ENCODE peak calls at places on chromosomes 12 and 14, in seven cellular contexts. One of them, this sample, is unnamed.

GRCh38 chr12:4107436-4107878 is 166.1 kb upstream of the CCND2 start:
- DNase-seq in A549: peak; percentile 51
- DNase-seq in GM23338: peak; percentile 94
- DNase-seq in upper lobe of left lung: no peak
- DNase-seq in BJ: no peak
- DNase-seq in lung: peak; percentile 38
- DNase-seq in DND-41: peak; percentile 60
- DNase-seq in this sample: peak; percentile 68

GRCh38 chr14:105914738-105915385 is 388.5 kb downstream of the TMEM121 start:
- DNase-seq in DND-41: no peak
- DNase-seq in lung: no peak
- DNase-seq in BJ: no peak
- DNase-seq in GM23338: no peak
- DNase-seq in A549: no peak
- DNase-seq in upper lobe of left lung: peak; percentile 52
- DNase-seq in this sample: no peak

GRCh38 chr12:19620222-19620621 is 180.9 kb downstream of the AEBP2 start:
- DNase-seq in BJ: no peak
- DNase-seq in DND-41: no peak
- DNase-seq in lung: no peak
- DNase-seq in A549: peak; percentile 91
- DNase-seq in upper lobe of left lung: no peak
- DNase-seq in GM23338: no peak
- DNase-seq in this sample: no peak

GRCh38 chr12:3127832-3128231 is 50.7 kb downstream of the TSPAN9 start:
- DNase-seq in upper lobe of left lung: no peak
- DNase-seq in lung: no peak
- DNase-seq in GM23338: no peak
- DNase-seq in BJ: no peak
- DNase-seq in DND-41: no peak
- DNase-seq in A549: no peak
- DNase-seq in this sample: no peak

GRCh38 chr14:89024691-89025090 is 200.2 kb downstream of the TTC8 start:
- DNase-seq in DND-41: no peak
- DNase-seq in BJ: no peak
- DNase-seq in upper lobe of left lung: no peak
- DNase-seq in lung: no peak
- DNase-seq in A549: no peak
- DNase-seq in GM23338: no peak
- DNase-seq in this sample: no peak

GRCh38 chr12:42546709-42547108 is 42.8 kb downstream of the PRICKLE1 start:
- DNase-seq in DND-41: no peak
- DNase-seq in GM23338: no peak
- DNase-seq in BJ: no peak
- DNase-seq in upper lobe of left lung: no peak
- DNase-seq in lung: no peak
- DNase-seq in A549: no peak
- DNase-seq in this sample: no peak

GRCh38 chr12:101086490-101086889 is 123.5 kb downstream of the SLC5A8 start:
- DNase-seq in upper lobe of left lung: no peak
- DNase-seq in A549: no peak
- DNase-seq in GM23338: peak; percentile 37
- DNase-seq in DND-41: no peak
- DNase-seq in lung: no peak
- DNase-seq in BJ: peak; percentile 37
- DNase-seq in this sample: no peak

GRCh38 chr14:85471744-85472143 is 58.2 kb upstream of the FLRT2 start:
- DNase-seq in BJ: peak; percentile 60
- DNase-seq in GM23338: no peak
- DNase-seq in A549: peak; percentile 95
- DNase-seq in DND-41: no peak
- DNase-seq in lung: peak; percentile 29
- DNase-seq in upper lobe of left lung: no peak
- DNase-seq in this sample: peak; percentile 93

GRCh38 chr14:81273961-81274360 is 53.2 kb upstream of the GTF2A1 start:
- DNase-seq in upper lobe of left lung: no peak
- DNase-seq in DND-41: no peak
- DNase-seq in GM23338: no peak
- DNase-seq in A549: no peak
- DNase-seq in lung: no peak
- DNase-seq in BJ: no peak
- DNase-seq in this sample: no peak

GRCh38 chr12:122303068-122303467 is 36.8 kb upstream of the VPS33A start:
- DNase-seq in A549: no peak
- DNase-seq in lung: no peak
- DNase-seq in DND-41: no peak
- DNase-seq in upper lobe of left lung: no peak
- DNase-seq in GM23338: no peak
- DNase-seq in BJ: no peak
- DNase-seq in this sample: no peak

GRCh38 chr14:95486875-95487668 is 29.4 kb downstream of the SYNE3 start:
- DNase-seq in upper lobe of left lung: no peak
- DNase-seq in BJ: no peak
- DNase-seq in lung: no peak
- DNase-seq in DND-41: no peak
- DNase-seq in A549: no peak
- DNase-seq in GM23338: no peak
- DNase-seq in this sample: no peak

GRCh38 chr12:71684081-71684480 is 1.8 kb upstream of the TMEM19 start:
- DNase-seq in GM23338: peak; percentile 34
- DNase-seq in DND-41: no peak
- DNase-seq in A549: peak; percentile 52
- DNase-seq in upper lobe of left lung: no peak
- DNase-seq in BJ: no peak
- DNase-seq in lung: no peak
- DNase-seq in this sample: no peak

GRCh38 chr14:37508500-37508899 is 86.5 kb downstream of the FOXA1 start:
- DNase-seq in GM23338: no peak
- DNase-seq in BJ: no peak
- DNase-seq in DND-41: no peak
- DNase-seq in lung: no peak
- DNase-seq in upper lobe of left lung: no peak
- DNase-seq in A549: no peak
- DNase-seq in this sample: no peak

GRCh38 chr14:103206023-103206481 is 82.8 kb downstream of the TNFAIP2 start:
- DNase-seq in lung: no peak
- DNase-seq in GM23338: no peak
- DNase-seq in BJ: no peak
- DNase-seq in DND-41: no peak
- DNase-seq in upper lobe of left lung: no peak
- DNase-seq in A549: no peak
- DNase-seq in this sample: no peak

GRCh38 chr12:110677982-110678381 is 10.9 kb downstream of the HVCN1 start:
- DNase-seq in A549: no peak
- DNase-seq in lung: no peak
- DNase-seq in DND-41: no peak
- DNase-seq in GM23338: no peak
- DNase-seq in upper lobe of left lung: no peak
- DNase-seq in BJ: no peak
- DNase-seq in this sample: no peak

GRCh38 chr12:24360907-24361306 is 411.4 kb upstream of the SOX5 start:
- DNase-seq in lung: no peak
- DNase-seq in BJ: no peak
- DNase-seq in DND-41: no peak
- DNase-seq in A549: no peak
- DNase-seq in upper lobe of left lung: no peak
- DNase-seq in GM23338: no peak
- DNase-seq in this sample: no peak

GRCh38 chr12:123363385-123363742 is 1.3 kb downstream of the SBNO1 start:
- DNase-seq in upper lobe of left lung: no peak
- DNase-seq in lung: no peak
- DNase-seq in A549: no peak
- DNase-seq in BJ: no peak
- DNase-seq in DND-41: no peak
- DNase-seq in GM23338: no peak
- DNase-seq in this sample: no peak

GRCh38 chr12:95231190-95231589 is 13.6 kb downstream of the VEZT start:
- DNase-seq in BJ: no peak
- DNase-seq in lung: no peak
- DNase-seq in A549: peak; percentile 83
- DNase-seq in DND-41: no peak
- DNase-seq in GM23338: no peak
- DNase-seq in upper lobe of left lung: no peak
- DNase-seq in this sample: no peak

GRCh38 chr12:75656650-75657049 is 145.2 kb upstream of the KRR1 start:
- DNase-seq in lung: no peak
- DNase-seq in BJ: peak; percentile 63
- DNase-seq in A549: peak; percentile 76
- DNase-seq in GM23338: no peak
- DNase-seq in upper lobe of left lung: no peak
- DNase-seq in DND-41: no peak
- DNase-seq in this sample: no peak

GRCh38 chr12:10235761-10236631 is 23.3 kb downstream of the GABARAPL1 start:
- DNase-seq in BJ: no peak
- DNase-seq in DND-41: peak; percentile 39
- DNase-seq in A549: peak; percentile 56
- DNase-seq in upper lobe of left lung: no peak
- DNase-seq in lung: no peak
- DNase-seq in GM23338: peak; percentile 73
- DNase-seq in this sample: no peak

GRCh38 chr12:111758120-111758561 is 8.6 kb upstream of the ALDH2 start:
- DNase-seq in upper lobe of left lung: peak; percentile 69
- DNase-seq in GM23338: peak; percentile 57
- DNase-seq in A549: no peak
- DNase-seq in lung: peak; percentile 47
- DNase-seq in DND-41: no peak
- DNase-seq in BJ: no peak
- DNase-seq in this sample: no peak

GRCh38 chr14:61385002-61385685 is 63.8 kb downstream of the PRKCH start:
- DNase-seq in upper lobe of left lung: no peak
- DNase-seq in DND-41: peak; percentile 83
- DNase-seq in A549: no peak
- DNase-seq in GM23338: no peak
- DNase-seq in lung: no peak
- DNase-seq in BJ: no peak
- DNase-seq in this sample: peak; percentile 43

GRCh38 chr14:45658226-45658916 is 405.4 kb upstream of the MIS18BP1 start:
- DNase-seq in A549: no peak
- DNase-seq in GM23338: no peak
- DNase-seq in lung: no peak
- DNase-seq in DND-41: no peak
- DNase-seq in upper lobe of left lung: no peak
- DNase-seq in BJ: no peak
- DNase-seq in this sample: no peak

GRCh38 chr14:104390941-104391901 is 188.3 kb upstream of the C14orf180 start:
- DNase-seq in A549: no peak
- DNase-seq in lung: no peak
- DNase-seq in DND-41: no peak
- DNase-seq in BJ: no peak
- DNase-seq in upper lobe of left lung: peak; percentile 69
- DNase-seq in GM23338: no peak
- DNase-seq in this sample: no peak

GRCh38 chr12:113114447-113115178 is 20.9 kb downstream of the RASAL1 start:
- DNase-seq in GM23338: no peak
- DNase-seq in DND-41: no peak
- DNase-seq in upper lobe of left lung: no peak
- DNase-seq in A549: no peak
- DNase-seq in BJ: no peak
- DNase-seq in lung: no peak
- DNase-seq in this sample: no peak

GRCh38 chr12:102053062-102053349 is 8.8 kb downstream of the WASHC3 start:
- DNase-seq in A549: no peak
- DNase-seq in upper lobe of left lung: no peak
- DNase-seq in GM23338: no peak
- DNase-seq in lung: no peak
- DNase-seq in DND-41: no peak
- DNase-seq in BJ: no peak
- DNase-seq in this sample: no peak

GRCh38 chr12:3170423-3171194 is 93.4 kb downstream of the TSPAN9 start:
- DNase-seq in DND-41: no peak
- DNase-seq in lung: no peak
- DNase-seq in BJ: peak; percentile 61
- DNase-seq in GM23338: no peak
- DNase-seq in A549: peak; percentile 77
- DNase-seq in upper lobe of left lung: no peak
- DNase-seq in this sample: no peak

DNA sequence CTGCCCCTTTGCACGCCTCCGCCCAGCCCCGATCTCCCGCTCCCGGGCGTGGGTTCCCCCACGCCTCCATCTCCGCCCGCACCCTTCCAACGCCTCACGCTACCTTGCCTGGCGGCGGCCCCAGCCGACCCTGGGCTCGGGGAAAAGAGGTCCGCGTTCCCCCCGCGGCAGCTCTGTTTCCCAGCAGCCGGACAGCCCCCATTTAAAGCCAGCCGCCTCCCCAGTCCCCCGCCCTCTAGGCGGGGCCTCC is at the start of gene PRIMA1:
- DNase-seq in upper lobe of left lung: no peak
- DNase-seq in GM23338: no peak
- DNase-seq in lung: no peak
- DNase-seq in DND-41: no peak
- DNase-seq in A549: no peak
- DNase-seq in BJ: no peak
- DNase-seq in this sample: no peak
- H3K4me3 ChIP-seq in upper lobe of left lung: peak within 1 kb of the TSS; percentile 41
- H3K4me3 ChIP-seq in GM23338: peak within 1 kb of the TSS; percentile 86
- H3K4me3 ChIP-seq in lung: peak within 1 kb of the TSS; percentile 7
- H3K4me3 ChIP-seq in DND-41: no peak within 1 kb of the TSS
- H3K4me3 ChIP-seq in A549: peak within 1 kb of the TSS; percentile 61
- H3K4me3 ChIP-seq in BJ: no peak within 1 kb of the TSS
- H3K4me3 ChIP-seq in this sample: peak within 1 kb of the TSS; percentile 46

DNA sequence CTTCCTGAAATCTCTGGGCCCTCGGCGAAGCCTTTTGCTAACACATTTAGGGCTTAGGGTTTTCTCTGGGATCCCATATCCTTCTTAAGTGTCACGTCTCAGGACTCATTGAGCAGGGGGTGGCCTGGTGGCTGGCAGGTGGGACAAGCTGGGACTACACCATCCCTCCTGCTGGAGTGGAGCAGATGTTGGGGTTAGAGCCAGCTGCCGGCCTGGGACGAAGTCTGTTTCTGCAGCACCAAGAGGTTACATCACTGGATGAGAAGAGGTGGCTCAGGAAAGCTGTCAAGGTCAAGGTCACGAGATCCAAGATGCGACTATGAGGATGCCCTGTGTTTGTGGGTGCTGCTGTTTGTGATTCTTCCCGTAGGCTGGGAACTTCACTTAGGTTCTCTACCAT is 16.3 kb downstream of the SMCO2 start:
- DNase-seq in upper lobe of left lung: no peak
- DNase-seq in BJ: no peak
- DNase-seq in GM23338: no peak
- DNase-seq in A549: no peak
- DNase-seq in lung: no peak
- DNase-seq in DND-41: no peak
- DNase-seq in this sample: no peak
- H3K4me3 ChIP-seq in upper lobe of left lung: no peak overlapping the region
- H3K4me3 ChIP-seq in BJ: no peak overlapping the region
- H3K4me3 ChIP-seq in GM23338: no peak overlapping the region
- H3K4me3 ChIP-seq in A549: no peak overlapping the region
- H3K4me3 ChIP-seq in lung: no peak overlapping the region
- H3K4me3 ChIP-seq in DND-41: no peak overlapping the region
- H3K4me3 ChIP-seq in this sample: no peak overlapping the region

GRCh38 chr14:51574009-51574408 is 77.7 kb upstream of the FRMD6 start:
- DNase-seq in DND-41: no peak
- DNase-seq in BJ: no peak
- DNase-seq in upper lobe of left lung: no peak
- DNase-seq in lung: no peak
- DNase-seq in A549: no peak
- DNase-seq in GM23338: no peak
- DNase-seq in this sample: no peak
- H3K4me3 ChIP-seq in DND-41: no peak overlapping the region
- H3K4me3 ChIP-seq in BJ: no peak overlapping the region
- H3K4me3 ChIP-seq in upper lobe of left lung: no peak overlapping the region
- H3K4me3 ChIP-seq in lung: no peak overlapping the region
- H3K4me3 ChIP-seq in A549: no peak overlapping the region
- H3K4me3 ChIP-seq in GM23338: no peak overlapping the region
- H3K4me3 ChIP-seq in this sample: no peak overlapping the region

GRCh38 chr12:31119531-31120211 is 46.0 kb downstream of the DDX11 start:
- DNase-seq in upper lobe of left lung: no peak
- DNase-seq in BJ: no peak
- DNase-seq in A549: no peak
- DNase-seq in GM23338: no peak
- DNase-seq in lung: no peak
- DNase-seq in DND-41: no peak
- DNase-seq in this sample: no peak
- H3K4me3 ChIP-seq in upper lobe of left lung: peak overlapping the region; percentile 9
- H3K4me3 ChIP-seq in BJ: no peak overlapping the region
- H3K4me3 ChIP-seq in A549: peak overlapping the region; percentile 64
- H3K4me3 ChIP-seq in GM23338: peak overlapping the region; percentile 69
- H3K4me3 ChIP-seq in lung: no peak overlapping the region
- H3K4me3 ChIP-seq in DND-41: no peak overlapping the region
- H3K4me3 ChIP-seq in this sample: peak overlapping the region; percentile 27